ENCODE peak calls at places on chromosomes 13 and 19, in eight cellular contexts. One of them, this sample, is unnamed.
A peak's percentile ranks its signal among the peaks of the same experiment; 100 is the strongest.

GRCh38 chr13:39217471-39217870 is 179.2 kb downstream of the NHLRC3 start:
- DNase-seq in mammary epithelial cell: no peak
- DNase-seq in RWPE1: no peak
- DNase-seq in adrenal gland: no peak
- DNase-seq in testis: peak; percentile 40
- DNase-seq in CD4-positive, alpha-beta memory T cell: no peak
- DNase-seq in psoas muscle: no peak
- DNase-seq in Peyer's patch: no peak
- DNase-seq in this sample: no peak

GRCh38 chr19:41564515-41565383 is 11.2 kb upstream of the CEACAM21 start:
- DNase-seq in mammary epithelial cell: no peak
- DNase-seq in RWPE1: no peak
- DNase-seq in adrenal gland: no peak
- DNase-seq in testis: no peak
- DNase-seq in CD4-positive, alpha-beta memory T cell: no peak
- DNase-seq in psoas muscle: no peak
- DNase-seq in Peyer's patch: no peak
- DNase-seq in this sample: peak; percentile 60

GRCh38 chr19:7888145-7888825 is at the start of gene LRRC8E:
- DNase-seq in mammary epithelial cell: peak; percentile 71
- DNase-seq in RWPE1: peak; percentile 85
- DNase-seq in adrenal gland: peak; percentile 68
- DNase-seq in testis: no peak
- DNase-seq in CD4-positive, alpha-beta memory T cell: no peak
- DNase-seq in psoas muscle: no peak
- DNase-seq in Peyer's patch: no peak
- DNase-seq in this sample: no peak

GRCh38 chr13:100300708-100301107 is 211.8 kb downstream of the PCCA start:
- DNase-seq in mammary epithelial cell: peak; percentile 6
- DNase-seq in RWPE1: no peak
- DNase-seq in adrenal gland: no peak
- DNase-seq in testis: no peak
- DNase-seq in CD4-positive, alpha-beta memory T cell: no peak
- DNase-seq in psoas muscle: no peak
- DNase-seq in Peyer's patch: no peak
- DNase-seq in this sample: no peak

GRCh38 chr19:8498295-8498694 is 4.1 kb downstream of the PRAM1 start:
- DNase-seq in mammary epithelial cell: no peak
- DNase-seq in RWPE1: no peak
- DNase-seq in adrenal gland: no peak
- DNase-seq in testis: no peak
- DNase-seq in CD4-positive, alpha-beta memory T cell: no peak
- DNase-seq in psoas muscle: no peak
- DNase-seq in Peyer's patch: no peak
- DNase-seq in this sample: no peak

GRCh38 chr19:54373781-54374266 is 9.1 kb upstream of the LAIR1 start:
- DNase-seq in mammary epithelial cell: no peak
- DNase-seq in RWPE1: no peak
- DNase-seq in adrenal gland: no peak
- DNase-seq in testis: no peak
- DNase-seq in CD4-positive, alpha-beta memory T cell: no peak
- DNase-seq in psoas muscle: no peak
- DNase-seq in Peyer's patch: no peak
- DNase-seq in this sample: no peak

GRCh38 chr13:34555988-34556387 is 386.1 kb upstream of the NBEA start:
- DNase-seq in mammary epithelial cell: no peak
- DNase-seq in RWPE1: no peak
- DNase-seq in adrenal gland: no peak
- DNase-seq in testis: no peak
- DNase-seq in CD4-positive, alpha-beta memory T cell: no peak
- DNase-seq in psoas muscle: no peak
- DNase-seq in Peyer's patch: no peak
- DNase-seq in this sample: no peak

GRCh38 chr13:78376033-78376432 is 227.3 kb downstream of the POU4F1 start:
- DNase-seq in mammary epithelial cell: no peak
- DNase-seq in RWPE1: no peak
- DNase-seq in adrenal gland: no peak
- DNase-seq in testis: no peak
- DNase-seq in CD4-positive, alpha-beta memory T cell: no peak
- DNase-seq in psoas muscle: no peak
- DNase-seq in Peyer's patch: no peak
- DNase-seq in this sample: peak; percentile 58

GRCh38 chr13:83941669-83942335 is 59.5 kb upstream of the SLITRK1 start:
- DNase-seq in mammary epithelial cell: peak; percentile 69
- DNase-seq in RWPE1: peak; percentile 13
- DNase-seq in adrenal gland: no peak
- DNase-seq in testis: no peak
- DNase-seq in CD4-positive, alpha-beta memory T cell: no peak
- DNase-seq in psoas muscle: no peak
- DNase-seq in Peyer's patch: no peak
- DNase-seq in this sample: no peak

GRCh38 chr13:98947925-98948324 is 29.9 kb downstream of the DOCK9 start:
- DNase-seq in mammary epithelial cell: no peak
- DNase-seq in RWPE1: no peak
- DNase-seq in adrenal gland: no peak
- DNase-seq in testis: no peak
- DNase-seq in CD4-positive, alpha-beta memory T cell: no peak
- DNase-seq in psoas muscle: no peak
- DNase-seq in Peyer's patch: no peak
- DNase-seq in this sample: no peak

GRCh38 chr13:99792079-99792921 is 179.3 kb downstream of the ZIC5 start:
- DNase-seq in mammary epithelial cell: no peak
- DNase-seq in RWPE1: no peak
- DNase-seq in adrenal gland: no peak
- DNase-seq in testis: no peak
- DNase-seq in CD4-positive, alpha-beta memory T cell: no peak
- DNase-seq in psoas muscle: no peak
- DNase-seq in Peyer's patch: no peak
- DNase-seq in this sample: no peak

GRCh38 chr13:91863699-91864098 is 465.3 kb downstream of the GPC5 start:
- DNase-seq in mammary epithelial cell: no peak
- DNase-seq in RWPE1: no peak
- DNase-seq in adrenal gland: no peak
- DNase-seq in testis: no peak
- DNase-seq in CD4-positive, alpha-beta memory T cell: no peak
- DNase-seq in psoas muscle: no peak
- DNase-seq in Peyer's patch: no peak
- DNase-seq in this sample: no peak

GRCh38 chr19:33904681-33905080 is 108.0 kb downstream of the KCTD15 start:
- DNase-seq in mammary epithelial cell: peak; percentile 67
- DNase-seq in RWPE1: peak; percentile 35
- DNase-seq in adrenal gland: no peak
- DNase-seq in testis: no peak
- DNase-seq in CD4-positive, alpha-beta memory T cell: no peak
- DNase-seq in psoas muscle: peak; percentile 18
- DNase-seq in Peyer's patch: no peak
- DNase-seq in this sample: peak; percentile 19

GRCh38 chr13:108121406-108121805 is 93.9 kb downstream of the LIG4 start:
- DNase-seq in mammary epithelial cell: no peak
- DNase-seq in RWPE1: no peak
- DNase-seq in adrenal gland: no peak
- DNase-seq in testis: no peak
- DNase-seq in CD4-positive, alpha-beta memory T cell: no peak
- DNase-seq in psoas muscle: no peak
- DNase-seq in Peyer's patch: no peak
- DNase-seq in this sample: no peak

DNA sequence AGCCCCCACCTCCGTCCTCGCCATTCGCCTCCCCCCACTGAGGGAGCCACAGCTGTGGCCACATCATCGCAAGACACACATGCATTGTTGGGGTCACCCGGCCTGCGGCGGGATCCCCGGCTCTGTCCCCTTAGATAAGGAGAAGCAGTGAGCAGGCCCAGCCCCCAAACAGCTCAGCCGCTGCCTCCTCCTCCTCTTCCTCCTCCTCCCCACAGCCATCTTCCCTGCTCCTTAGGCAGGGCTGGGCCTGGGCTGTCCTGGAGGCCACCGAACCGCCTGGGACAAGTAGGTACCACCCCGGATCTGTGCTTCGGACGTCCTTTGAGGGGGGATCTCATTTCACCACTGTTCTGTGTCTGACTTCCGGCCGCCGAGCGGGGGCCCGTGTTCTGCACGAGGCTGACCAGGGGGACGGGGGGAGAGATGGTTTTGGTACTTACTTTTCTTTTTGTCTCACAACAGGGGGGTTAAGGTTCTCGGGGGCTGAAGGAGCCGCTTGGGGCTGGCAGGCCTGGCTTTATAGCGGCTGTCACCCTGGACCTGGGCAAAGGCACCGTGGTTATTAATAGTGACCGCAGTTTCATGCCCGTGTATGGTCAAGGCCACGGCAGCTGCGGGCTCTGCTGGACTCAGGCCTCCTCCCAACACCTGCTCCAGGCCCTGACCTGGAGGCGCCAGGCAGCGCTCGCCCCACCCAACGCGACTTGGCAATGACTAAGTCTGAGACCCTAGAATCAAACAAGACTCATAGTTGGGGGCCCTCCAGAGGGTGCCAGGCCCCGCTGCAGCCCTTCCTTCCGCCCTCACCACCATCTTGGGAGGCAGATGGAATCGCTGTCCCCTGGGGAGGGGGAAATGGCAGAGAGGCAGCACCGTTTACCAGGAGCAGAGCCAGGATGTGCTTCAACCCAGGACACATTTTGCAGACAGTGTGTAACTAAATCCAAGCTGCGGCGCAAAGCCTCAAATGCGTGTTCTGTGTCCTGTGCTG is 18.3 kb downstream of the NMRK2 start:
- DNase-seq in mammary epithelial cell: no peak
- DNase-seq in RWPE1: no peak
- DNase-seq in adrenal gland: no peak
- DNase-seq in testis: peak; percentile 54
- DNase-seq in CD4-positive, alpha-beta memory T cell: no peak
- DNase-seq in psoas muscle: peak; percentile 80
- DNase-seq in Peyer's patch: no peak
- DNase-seq in this sample: peak; percentile 88
- H3K27ac ChIP-seq in mammary epithelial cell: no peak overlapping the region
- H3K27ac ChIP-seq in RWPE1: no peak overlapping the region
- H3K27ac ChIP-seq in adrenal gland: peak overlapping the region; percentile 29
- H3K27ac ChIP-seq in testis: peak overlapping the region; percentile 4
- H3K27ac ChIP-seq in CD4-positive, alpha-beta memory T cell: no peak overlapping the region
- H3K27ac ChIP-seq in psoas muscle: peak overlapping the region; percentile 99
- H3K27ac ChIP-seq in Peyer's patch: no peak overlapping the region
- H3K27ac ChIP-seq in this sample: peak overlapping the region; percentile 90

GRCh38 chr13:74132152-74132767 is 1.9 kb downstream of the KLF12 start:
- DNase-seq in mammary epithelial cell: peak; percentile 11
- DNase-seq in RWPE1: no peak
- DNase-seq in adrenal gland: no peak
- DNase-seq in testis: no peak
- DNase-seq in CD4-positive, alpha-beta memory T cell: peak; percentile 73
- DNase-seq in psoas muscle: no peak
- DNase-seq in Peyer's patch: peak; percentile 46
- DNase-seq in this sample: no peak

GRCh38 chr13:74129500-74130144 is 4.6 kb downstream of the KLF12 start:
- DNase-seq in mammary epithelial cell: peak; percentile 6
- DNase-seq in RWPE1: no peak
- DNase-seq in adrenal gland: no peak
- DNase-seq in testis: no peak
- DNase-seq in CD4-positive, alpha-beta memory T cell: peak; percentile 58
- DNase-seq in psoas muscle: no peak
- DNase-seq in Peyer's patch: peak; percentile 34
- DNase-seq in this sample: peak; percentile 40

GRCh38 chr13:74133657-74134201 is 475 bp downstream of the KLF12 start:
- DNase-seq in mammary epithelial cell: peak; percentile 72
- DNase-seq in RWPE1: peak; percentile 60
- DNase-seq in adrenal gland: peak; percentile 75
- DNase-seq in testis: peak; percentile 90
- DNase-seq in CD4-positive, alpha-beta memory T cell: peak; percentile 95
- DNase-seq in psoas muscle: peak; percentile 81
- DNase-seq in Peyer's patch: peak; percentile 93
- DNase-seq in this sample: peak; percentile 93

GRCh38 chr13:74132768-74133656 is 1.2 kb downstream of the KLF12 start:
- DNase-seq in mammary epithelial cell: peak; percentile 23
- DNase-seq in RWPE1: no peak
- DNase-seq in adrenal gland: peak; percentile 39
- DNase-seq in testis: peak; percentile 33
- DNase-seq in CD4-positive, alpha-beta memory T cell: peak; percentile 58
- DNase-seq in psoas muscle: peak; percentile 30
- DNase-seq in Peyer's patch: peak; percentile 40
- DNase-seq in this sample: peak; percentile 45

GRCh38 chr13:74131206-74131605 is 3.0 kb downstream of the KLF12 start:
- DNase-seq in mammary epithelial cell: no peak
- DNase-seq in RWPE1: no peak
- DNase-seq in adrenal gland: no peak
- DNase-seq in testis: peak; percentile 20
- DNase-seq in CD4-positive, alpha-beta memory T cell: no peak
- DNase-seq in psoas muscle: no peak
- DNase-seq in Peyer's patch: no peak
- DNase-seq in this sample: no peak
- H3K27ac ChIP-seq in mammary epithelial cell: no peak overlapping the region
- H3K27ac ChIP-seq in RWPE1: no peak overlapping the region
- H3K27ac ChIP-seq in adrenal gland: peak overlapping the region; percentile 25
- H3K27ac ChIP-seq in testis: peak overlapping the region; percentile 87
- H3K27ac ChIP-seq in CD4-positive, alpha-beta memory T cell: peak overlapping the region; percentile 94
- H3K27ac ChIP-seq in psoas muscle: peak overlapping the region; percentile 90
- H3K27ac ChIP-seq in Peyer's patch: peak overlapping the region; percentile 91
- H3K27ac ChIP-seq in this sample: no peak overlapping the region

GRCh38 chr13:110556224-110556606 is 5.3 kb downstream of the RAB20 start:
- DNase-seq in mammary epithelial cell: no peak
- DNase-seq in RWPE1: no peak
- DNase-seq in adrenal gland: no peak
- DNase-seq in testis: no peak
- DNase-seq in CD4-positive, alpha-beta memory T cell: no peak
- DNase-seq in psoas muscle: no peak
- DNase-seq in Peyer's patch: no peak
- DNase-seq in this sample: no peak
- H3K27ac ChIP-seq in mammary epithelial cell: no peak overlapping the region
- H3K27ac ChIP-seq in RWPE1: no peak overlapping the region
- H3K27ac ChIP-seq in adrenal gland: peak overlapping the region; percentile 81
- H3K27ac ChIP-seq in testis: no peak overlapping the region
- H3K27ac ChIP-seq in CD4-positive, alpha-beta memory T cell: no peak overlapping the region
- H3K27ac ChIP-seq in psoas muscle: no peak overlapping the region
- H3K27ac ChIP-seq in Peyer's patch: peak overlapping the region; percentile 46
- H3K27ac ChIP-seq in this sample: no peak overlapping the region

GRCh38 chr19:48795055-48795854 is 15.6 kb downstream of the BCAT2 start:
- DNase-seq in mammary epithelial cell: peak; percentile 88
- DNase-seq in RWPE1: peak; percentile 94
- DNase-seq in adrenal gland: peak; percentile 91
- DNase-seq in testis: peak; percentile 97
- DNase-seq in CD4-positive, alpha-beta memory T cell: peak; percentile 86
- DNase-seq in psoas muscle: peak; percentile 90
- DNase-seq in Peyer's patch: peak; percentile 90
- DNase-seq in this sample: peak; percentile 91

GRCh38 chr19:48794291-48794690 is 16.5 kb downstream of the BCAT2 start:
- DNase-seq in mammary epithelial cell: no peak
- DNase-seq in RWPE1: no peak
- DNase-seq in adrenal gland: no peak
- DNase-seq in testis: no peak
- DNase-seq in CD4-positive, alpha-beta memory T cell: no peak
- DNase-seq in psoas muscle: no peak
- DNase-seq in Peyer's patch: no peak
- DNase-seq in this sample: no peak

GRCh38 chr19:48797103-48797502 is 13.7 kb downstream of the BCAT2 start:
- DNase-seq in mammary epithelial cell: no peak
- DNase-seq in RWPE1: no peak
- DNase-seq in adrenal gland: no peak
- DNase-seq in testis: no peak
- DNase-seq in CD4-positive, alpha-beta memory T cell: no peak
- DNase-seq in psoas muscle: no peak
- DNase-seq in Peyer's patch: no peak
- DNase-seq in this sample: no peak

GRCh38 chr19:48795855-48796142 is 15.0 kb downstream of the BCAT2 start:
- DNase-seq in mammary epithelial cell: no peak
- DNase-seq in RWPE1: no peak
- DNase-seq in adrenal gland: no peak
- DNase-seq in testis: peak; percentile 62
- DNase-seq in CD4-positive, alpha-beta memory T cell: no peak
- DNase-seq in psoas muscle: peak; percentile 63
- DNase-seq in Peyer's patch: no peak
- DNase-seq in this sample: no peak

GRCh38 chr19:48796468-48797083 is 14.3 kb downstream of the BCAT2 start:
- DNase-seq in mammary epithelial cell: no peak
- DNase-seq in RWPE1: no peak
- DNase-seq in adrenal gland: no peak
- DNase-seq in testis: no peak
- DNase-seq in CD4-positive, alpha-beta memory T cell: no peak
- DNase-seq in psoas muscle: no peak
- DNase-seq in Peyer's patch: no peak
- DNase-seq in this sample: no peak
- H3K27ac ChIP-seq in mammary epithelial cell: no peak overlapping the region
- H3K27ac ChIP-seq in RWPE1: peak overlapping the region; percentile 86
- H3K27ac ChIP-seq in adrenal gland: peak overlapping the region; percentile 93
- H3K27ac ChIP-seq in testis: peak overlapping the region; percentile 83
- H3K27ac ChIP-seq in CD4-positive, alpha-beta memory T cell: no peak overlapping the region
- H3K27ac ChIP-seq in psoas muscle: peak overlapping the region; percentile 84
- H3K27ac ChIP-seq in Peyer's patch: peak overlapping the region; percentile 63
- H3K27ac ChIP-seq in this sample: no peak overlapping the region

This sample was measured in SJCRH30.